ENCODE peak calls at places on chromosomes 3 and 15, in seven cellular contexts. M is H1, G is ovary, L is esophagus squamous epithelium, C is IMR-90, Q is A549, O is GM12878. W is an unnamed sample. For H3K4me1, the result is how much of the 10 kb centered on the place peaks cover.

GRCh38 chr3:27659279-27660021 is 62.7 kb downstream of the EOMES start:
- DNase-seq in M (peak), G (peak), L (no peak), C (peak), Q (peak), O (no peak), W (peak)

GRCh38 chr3:168047190-168047795 is 48.4 kb downstream of the GOLIM4 start:
- DNase-seq in M (no peak), G (no peak), L (no peak), C (peak), Q (peak), O (peak), W (peak)

GRCh38 chr3:9862391-9863235 is 17.4 kb downstream of the CIDEC start:
- DNase-seq in M (peak), G (peak), L (no peak), C (no peak), Q (peak), O (no peak), W (peak)

GRCh38 chr15:27681038-27681437 is 418.1 kb downstream of the OCA2 start:
- DNase-seq in M (peak), G (no peak), L (no peak), C (no peak), Q (no peak), O (no peak), W (no peak)

GRCh38 chr3:129461022-129461421 is 21.0 kb downstream of the IFT122 start:
- DNase-seq in M (no peak), G (no peak), L (no peak), C (peak), Q (no peak), O (no peak), W (no peak)

GRCh38 chr3:143443851-143444331 is 324.3 kb downstream of the CHST2 start:
- DNase-seq in M (no peak), G (no peak), L (no peak), C (peak), Q (peak), O (no peak), W (peak)

GRCh38 chr3:23701711-23702110 is 104.0 kb upstream of the UBE2E1 start:
- DNase-seq in M (no peak), G (no peak), L (no peak), C (no peak), Q (no peak), O (no peak), W (no peak)

GRCh38 chr3:42823351-42823750 is 14.1 kb downstream of the ACKR2 start:
- DNase-seq in M (no peak), G (no peak), L (no peak), C (peak), Q (no peak), O (no peak), W (no peak)

GRCh38 chr3:138005627-138006026 is 4.3 kb upstream of the CLDN18 start:
- DNase-seq in M (no peak), G (no peak), L (no peak), C (no peak), Q (no peak), O (no peak), W (no peak)

GRCh38 chr3:184184546-184185234 is 1.3 kb upstream of the ABCF3 start:
- DNase-seq in M (no peak), G (no peak), L (no peak), C (no peak), Q (no peak), O (no peak), W (no peak)

GRCh38 chr15:38225381-38225780 is 27.3 kb upstream of the SPRED1 start:
- DNase-seq in M (no peak), G (no peak), L (no peak), C (no peak), Q (no peak), O (no peak), W (no peak)

GRCh38 chr3:177144922-177145321 is 52.4 kb downstream of the TBL1XR1 start:
- DNase-seq in M (no peak), G (no peak), L (no peak), C (no peak), Q (no peak), O (peak), W (no peak)

GRCh38 chr3:8730641-8731040 is 3.0 kb upstream of the CAV3 start:
- DNase-seq in M (no peak), G (no peak), L (no peak), C (peak), Q (no peak), O (no peak), W (no peak)

GRCh38 chr3:136778865-136779264 is 26.7 kb upstream of the STAG1 start:
- DNase-seq in M (no peak), G (no peak), L (no peak), C (peak), Q (no peak), O (no peak), W (no peak)

GRCh38 chr3:193593666-193594025 is 638 bp downstream of the OPA1 start:
- DNase-seq in M (no peak), G (no peak), L (no peak), C (peak), Q (peak), O (no peak), W (no peak)

GRCh38 chr15:68234060-68234459 is 4.5 kb upstream of the CLN6 start:
- DNase-seq in M (peak), G (no peak), L (no peak), C (peak), Q (no peak), O (no peak), W (no peak)

GRCh38 chr3:122312826-122313225 is 12.2 kb upstream of the CSTA start:
- DNase-seq in M (no peak), G (no peak), L (no peak), C (no peak), Q (no peak), O (no peak), W (no peak)

GRCh38 chr15:60975203-60975602 is 253.9 kb downstream of the RORA start:
- DNase-seq in M (no peak), G (no peak), L (no peak), C (peak), Q (no peak), O (no peak), W (no peak)

GRCh38 chr3:94162700-94163099 is 99.8 kb downstream of the NSUN3 start:
- DNase-seq in M (no peak), G (no peak), L (no peak), C (peak), Q (peak), O (no peak), W (no peak)

GRCh38 chr3:3701949-3702348 is 97.3 kb upstream of the LRRN1 start:
- DNase-seq in M (no peak), G (no peak), L (no peak), C (no peak), Q (no peak), O (no peak), W (no peak)

GRCh38 chr15:41989573-41990242 is 17.4 kb upstream of the EHD4 start:
- DNase-seq in M (peak), G (peak), L (peak), C (peak), Q (peak), O (no peak), W (peak)

GRCh38 chr15:40957041-40957555 is 3.8 kb downstream of the CHAC1 start:
- DNase-seq in M (no peak), G (no peak), L (no peak), C (no peak), Q (no peak), O (no peak), W (no peak)

GRCh38 chr15:86139828-86140227 is 60.2 kb downstream of the AGBL1 start:
- DNase-seq in M (peak), G (no peak), L (no peak), C (no peak), Q (peak), O (no peak), W (no peak)

GRCh38 chr3:66997560-66998074 is 490 bp upstream of the KBTBD8 start:
- DNase-seq in M (no peak), G (no peak), L (no peak), C (peak), Q (no peak), O (no peak), W (no peak)

GRCh38 chr3:28835249-28835648 is 445.6 kb upstream of the RBMS3 start:
- DNase-seq in M (no peak), G (no peak), L (no peak), C (no peak), Q (no peak), O (no peak), W (no peak)

GRCh38 chr3:28841436-28841835 is 439.4 kb upstream of the RBMS3 start:
- DNase-seq in M (no peak), G (no peak), L (no peak), C (no peak), Q (no peak), O (no peak), W (no peak)

GRCh38 chr3:28835751-28836150 is 445.1 kb upstream of the RBMS3 start:
- DNase-seq in M (no peak), G (peak), L (no peak), C (peak), Q (no peak), O (no peak), W (no peak)

GRCh38 chr3:28840976-28841376 is 439.9 kb upstream of the RBMS3 start:
- DNase-seq in M (no peak), G (no peak), L (no peak), C (no peak), Q (no peak), O (peak), W (no peak)

DNA sequence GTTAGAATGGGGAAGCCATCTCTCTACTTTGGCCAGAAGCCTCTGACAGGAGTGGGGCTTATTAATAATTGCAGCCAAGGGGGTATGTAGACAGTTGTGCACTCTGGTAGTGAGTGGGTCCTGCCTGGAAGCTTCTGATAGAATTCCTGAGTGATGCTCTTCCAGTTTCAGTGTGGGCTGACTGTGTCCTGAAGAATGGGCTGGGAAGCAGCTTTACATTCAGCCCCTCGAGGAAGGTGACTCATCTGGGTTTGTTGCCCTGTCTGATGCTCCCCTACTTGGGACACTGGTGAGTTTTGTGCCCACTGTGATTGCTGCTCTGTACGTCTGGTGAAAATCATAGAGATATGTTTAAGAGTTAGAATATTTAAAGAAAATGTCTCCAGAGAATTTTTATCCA is 444.7 kb upstream of the RBMS3 start:
- DNase-seq in M (no peak), G (no peak), L (no peak), C (no peak), Q (no peak), O (no peak), W (no peak)
- H3K4me3 ChIP-seq in M (no peak), G (no peak), L (no peak), C (no peak), Q (no peak), O (no peak), W (no peak)

GRCh38 chr3:145384307-145384706 is 776.7 kb downstream of the PLOD2 start:
- DNase-seq in M (no peak), G (no peak), L (no peak), C (no peak), Q (no peak), O (no peak), W (no peak)
- TF ChIP-seq POLR2A in M (no peak), G (no peak), L (no peak), C (no peak), Q (no peak), O (no peak), W (no peak)

DNA sequence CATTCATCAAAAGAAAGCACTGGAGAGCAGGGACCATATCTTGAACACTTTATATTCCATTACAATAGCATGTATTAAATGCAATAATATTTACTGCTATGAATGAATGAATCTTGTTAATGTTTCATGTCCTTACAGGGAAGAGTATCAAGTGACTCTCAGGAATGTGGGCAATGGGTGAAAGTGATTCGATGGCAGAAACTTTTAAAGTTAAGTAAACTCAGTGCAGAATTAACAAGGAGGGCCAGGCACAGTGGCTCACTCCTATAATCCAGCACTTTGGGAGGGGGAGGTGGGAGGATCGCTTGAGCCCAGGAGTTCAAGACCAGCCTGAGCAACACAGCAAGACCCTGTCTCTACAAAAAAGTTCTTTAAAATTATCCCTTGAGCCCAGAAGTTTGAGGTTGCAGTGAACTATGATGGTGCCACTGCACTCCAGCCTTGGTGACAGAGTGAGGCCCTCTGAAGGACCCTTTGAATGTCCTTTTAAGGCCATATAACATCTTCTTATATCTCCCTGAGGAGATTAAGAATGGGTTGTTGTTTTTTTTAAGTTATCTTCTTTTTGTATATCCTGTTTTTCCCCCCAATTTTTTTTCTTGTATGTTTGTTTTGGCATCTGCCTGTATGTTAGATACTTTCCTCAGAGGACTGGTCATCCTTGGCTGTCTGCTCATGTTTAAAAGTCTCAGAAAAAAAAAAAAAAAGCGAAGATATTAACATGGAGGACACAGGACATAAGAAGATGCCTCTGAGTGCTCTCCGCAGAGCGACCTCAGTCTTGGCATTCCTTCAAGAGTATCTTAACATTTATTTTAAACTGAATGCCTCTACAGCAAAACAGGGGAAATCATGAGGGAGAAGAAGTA is 9.6 kb upstream of the FSIP1 start:
- DNase-seq in M (no peak), G (no peak), L (no peak), C (peak), Q (no peak), O (no peak), W (no peak)
- H3K4me1 ChIP-seq in M (under half), G (under half), L (under half), C (under half), Q (under half), O (under half), W (under half)

GRCh38 chr3:72739521-72740466 is 108.5 kb downstream of the SHQ1 start:
- DNase-seq in M (no peak), G (no peak), L (no peak), C (peak), Q (no peak), O (no peak), W (no peak)
- H3K4me3 ChIP-seq in M (peak), G (no peak), L (peak), C (no peak), Q (no peak), O (no peak), W (no peak)

GRCh38 chr3:134373942-134374790 is at the start of gene AMOTL2:
- DNase-seq in M (peak), G (peak), L (no peak), C (peak), Q (peak), O (no peak), W (peak)
- TF ChIP-seq POLR2A in M (no peak), G (peak), L (peak), C (peak), Q (peak), O (no peak), W (peak)

GRCh38 chr15:70014311-70014707 is 83.4 kb downstream of the TLE3 start:
- DNase-seq in M (no peak), G (no peak), L (no peak), C (no peak), Q (no peak), O (no peak), W (no peak)
- H3K4me1 ChIP-seq in M (under half), G (under half), L (under half), C (under half), Q (under half), O (half or more), W (under half)

W was measured in tibial nerve.